ENCODE peak calls at places on chromosomes 16 and 17, in six cellular contexts. Q is NCI-H2171; P is fibroblast of the conjunctiva; L is activated T-cell treated with anti-CD3 and anti-CD28 coated beads, Interleukin-2, amount 50 U/mL, for 4 hours; B is stimulated activated CD8-positive, alpha-beta memory T cell treated with anti-CD3 and anti-CD28 coated beads, Interleukin-7, amount 100 ng/mL, for 4 hours; I is ACHN. W is an unnamed sample.

GRCh38 chr16:86529160-86529559 is 18.8 kb downstream of the FOXF1 start:
- DNase-seq in B (no peak), Q (no peak), P (no peak), I (peak), L (no peak), W (no peak)

GRCh38 chr16:86508947-86509758 is 1.2 kb upstream of the FOXF1 start:
- DNase-seq in I (peak), L (no peak), Q (no peak), B (no peak), P (peak), W (peak)

GRCh38 chr16:55699616-55700015 is 43.8 kb downstream of the SLC6A2 start:
- DNase-seq in I (no peak), B (no peak), L (no peak), P (no peak), Q (no peak), W (no peak)

GRCh38 chr16:86034421-86034919 is 135.5 kb downstream of the IRF8 start:
- DNase-seq in I (no peak), L (no peak), P (no peak), Q (no peak), B (no peak), W (no peak)

GRCh38 chr17:49910094-49910857 is 58.7 kb upstream of the DLX4 start:
- DNase-seq in P (no peak), L (no peak), I (peak), B (peak), Q (no peak), W (no peak)

GRCh38 chr16:8391219-8391757 is 199.0 kb downstream of the TMEM114 start:
- DNase-seq in L (no peak), P (no peak), B (no peak), Q (no peak), I (no peak), W (no peak)

GRCh38 chr16:77299395-77299794 is 100.2 kb downstream of the SYCE1L start:
- DNase-seq in I (peak), B (no peak), L (no peak), Q (no peak), P (no peak), W (no peak)

GRCh38 chr17:74330446-74330845 is 4.4 kb downstream of the KIF19 start:
- DNase-seq in I (no peak), Q (no peak), P (no peak), L (no peak), B (no peak), W (no peak)

GRCh38 chr17:9768381-9768934 is 22.9 kb downstream of the DHRS7C start:
- DNase-seq in L (no peak), B (no peak), P (peak), Q (no peak), I (peak), W (peak)

GRCh38 chr16:31880322-31880979 is 6.8 kb downstream of the ZNF267 start:
- DNase-seq in P (peak), B (no peak), I (peak), L (no peak), Q (no peak), W (peak)

GRCh38 chr17:57143341-57143740 is 58.3 kb downstream of the AKAP1 start:
- DNase-seq in Q (no peak), P (no peak), L (no peak), B (no peak), I (no peak), W (no peak)

GRCh38 chr17:74870512-74870911 is 2.3 kb downstream of the FDXR start:
- DNase-seq in P (peak), B (no peak), Q (no peak), I (peak), L (no peak), W (peak)

GRCh38 chr17:78839762-78840529 is 668 bp downstream of the USP36 start:
- DNase-seq in I (peak), B (no peak), P (peak), L (peak), Q (no peak), W (peak)

GRCh38 chr17:17204041-17204591 is 2.0 kb downstream of the PLD6 start:
- DNase-seq in I (no peak), P (no peak), Q (no peak), B (no peak), L (no peak), W (no peak)